ENCODE peak calls at places on chromosomes 5 and 9, in six cellular contexts. P is cardiac muscle cell, U is astrocyte of the spinal cord, V is mammary epithelial cell, Z is right atrium auricular region, E is left ventricle myocardium inferior. H is an unnamed sample.

GRCh38 chr9:76451234-76451633 is 7.7 kb upstream of the GCNT1 start:
- DNase-seq in Z (no peak), E (no peak), U (peak), P (no peak), V (peak), H (peak)

GRCh38 chr5:126052791-126053190 is 370.4 kb upstream of the GRAMD2B start:
- DNase-seq in U (no peak), V (peak), Z (no peak), P (no peak), E (no peak), H (no peak)

GRCh38 chr9:129936222-129936621 is 101.0 kb downstream of the USP20 start:
- DNase-seq in U (no peak), Z (peak), P (no peak), E (no peak), V (no peak), H (no peak)

GRCh38 chr5:174384509-174384947 is 339.0 kb downstream of the NSG2 start:
- DNase-seq in U (no peak), V (no peak), P (peak), Z (no peak), E (no peak), H (peak)

GRCh38 chr5:6181147-6181729 is 197.1 kb downstream of the MED10 start:
- DNase-seq in U (no peak), E (no peak), Z (no peak), P (no peak), V (no peak), H (no peak)

GRCh38 chr5:1658665-1659064 is 134.9 kb upstream of the LPCAT1 start:
- DNase-seq in Z (peak), P (no peak), E (no peak), U (no peak), V (no peak), H (no peak)

GRCh38 chr9:138105123-138105415 is 227.5 kb downstream of the CACNA1B start:
- DNase-seq in Z (no peak), P (no peak), E (no peak), U (no peak), V (no peak), H (no peak)

GRCh38 chr5:125337222-125337768 is 590.9 kb upstream of the ZNF608 start:
- DNase-seq in V (no peak), P (no peak), Z (no peak), U (no peak), E (no peak), H (no peak)

GRCh38 chr9:111662851-111663823 is 1.7 kb downstream of the GNG10 start:
- DNase-seq in V (peak), P (no peak), U (no peak), Z (no peak), E (no peak), H (no peak)

GRCh38 chr5:57370376-57370775 is 112.2 kb downstream of the ACTBL2 start:
- DNase-seq in V (no peak), P (no peak), Z (no peak), E (no peak), U (no peak), H (no peak)

GRCh38 chr5:66952153-66952552 is 244.4 kb downstream of the CD180 start:
- DNase-seq in V (no peak), U (no peak), E (no peak), Z (no peak), P (no peak), H (no peak)

GRCh38 chr5:35618791-35619190 is 1.1 kb downstream of the SPEF2 start:
- DNase-seq in E (no peak), U (no peak), P (no peak), Z (no peak), V (no peak), H (peak)

GRCh38 chr5:35622974-35623373 is 5.3 kb downstream of the SPEF2 start:
- DNase-seq in Z (no peak), U (no peak), V (no peak), E (no peak), P (no peak), H (no peak)

GRCh38 chr5:35618297-35618636 is 604 bp downstream of the SPEF2 start:
- DNase-seq in V (no peak), E (no peak), Z (no peak), U (peak), P (no peak), H (peak)

GRCh38 chr5:35617060-35617434 is 616 bp upstream of the SPEF2 start:
- DNase-seq in U (no peak), P (no peak), V (no peak), Z (no peak), E (no peak), H (no peak)

GRCh38 chr5:35617435-35618296 is at the start of gene SPEF2:
- DNase-seq in U (peak), P (peak), V (peak), Z (peak), E (peak), H (peak)
- TF ChIP-seq CTCF in U (peak), P (peak), V (peak), Z (peak), E (peak), H (peak)

DNA sequence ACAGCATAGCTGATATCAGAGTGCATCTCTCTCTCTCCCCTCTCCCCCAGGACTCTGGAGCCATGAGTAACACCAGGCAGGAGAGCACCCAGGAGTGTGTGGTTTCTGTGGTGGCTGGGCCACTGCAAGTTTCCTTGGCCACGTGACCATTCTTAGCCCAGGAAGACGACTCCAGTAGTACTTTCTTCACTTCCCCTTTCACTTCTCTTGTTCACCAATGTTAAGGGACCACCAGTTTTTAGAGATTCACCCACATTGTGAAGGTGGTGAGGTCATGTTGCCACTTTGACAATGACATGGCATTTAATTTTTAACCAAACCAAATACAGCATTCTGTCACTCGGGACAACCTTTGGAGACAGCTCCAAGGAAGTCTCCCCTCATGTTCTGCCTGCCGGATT is 17.9 kb upstream of the DAPK1 start:
- DNase-seq in U (peak), Z (no peak), P (no peak), E (no peak), V (peak), H (peak)
- H3K4me3 ChIP-seq in U (no peak), Z (no peak), P (no peak), E (no peak), V (no peak), H (no peak)

DNA sequence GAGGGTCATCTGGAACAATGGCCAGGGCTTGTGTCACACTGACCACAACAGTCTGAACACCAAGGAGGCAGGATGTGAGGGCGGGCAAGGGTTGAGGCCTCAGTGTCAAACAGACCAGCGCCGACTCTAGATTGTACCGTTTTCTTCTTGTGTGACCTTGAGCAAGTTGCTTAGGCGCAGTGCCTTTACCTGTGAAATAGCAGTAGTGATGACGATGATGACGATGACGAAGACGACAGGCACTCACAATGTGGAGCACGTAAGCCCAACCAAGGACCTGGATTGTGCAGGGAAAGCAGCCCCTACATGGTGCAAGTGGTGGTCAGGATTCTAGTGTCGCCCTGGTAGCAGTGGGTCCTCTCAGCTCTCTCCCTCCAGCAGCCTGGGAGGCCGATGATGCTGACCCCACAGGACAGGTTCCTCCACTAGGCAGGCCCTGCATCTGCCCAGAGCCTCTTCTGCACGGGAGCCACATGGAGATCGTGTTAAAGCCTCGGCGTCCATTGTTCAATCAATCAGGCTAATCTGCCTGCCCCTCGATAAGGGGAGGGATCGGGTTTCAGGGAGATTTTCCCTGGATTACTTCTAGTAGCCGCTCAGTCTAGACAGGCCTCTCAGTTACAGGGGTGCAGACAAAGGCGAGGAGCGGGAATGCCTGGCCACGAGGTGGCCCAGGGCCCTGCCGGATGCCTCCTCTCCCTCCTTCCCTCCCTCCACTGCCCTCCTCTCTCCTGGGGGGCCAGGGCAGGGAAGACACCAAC is 91.7 kb downstream of the MACROH2A1 start:
- DNase-seq in V (no peak), E (no peak), U (no peak), P (no peak), Z (no peak), H (no peak)
- TF ChIP-seq CTCF in V (no peak), E (no peak), U (no peak), P (no peak), Z (no peak), H (no peak)

DNA sequence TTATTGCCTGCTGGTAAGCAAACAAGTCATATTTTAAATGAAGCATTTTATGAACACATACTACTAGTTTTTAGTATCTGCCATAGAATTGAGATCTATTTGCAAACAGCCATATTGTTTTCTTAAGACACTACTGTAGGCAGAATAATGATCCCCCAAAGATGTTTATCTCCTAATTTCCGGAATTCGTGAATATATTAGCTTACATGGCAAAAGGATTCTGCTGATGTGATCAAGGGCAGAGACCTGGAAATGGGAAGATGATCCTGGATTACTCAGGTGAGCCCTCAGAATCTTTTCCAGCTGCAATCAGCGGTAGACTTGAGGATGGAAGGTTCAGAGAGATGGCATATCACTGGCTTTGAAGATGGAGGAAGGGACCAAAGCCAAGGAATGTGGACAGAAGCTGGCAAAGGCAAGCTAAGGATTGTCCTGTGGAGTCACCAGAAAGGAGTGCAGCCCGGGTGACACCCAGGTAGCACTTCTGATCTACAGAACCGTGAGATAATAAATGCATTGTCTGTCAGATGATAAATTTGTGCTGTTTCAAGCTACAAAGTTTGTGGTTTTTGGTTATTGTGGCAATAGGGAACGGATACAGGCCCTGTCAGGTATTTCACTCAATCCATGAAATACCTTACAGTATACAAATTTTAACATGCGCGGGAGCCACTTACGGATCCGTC is 1.0 kb upstream of the ERCC6L2 start:
- DNase-seq in P (no peak), Z (no peak), E (no peak), U (no peak), V (peak), H (no peak)
- H3K4me3 ChIP-seq in P (no peak), Z (no peak), E (no peak), U (no peak), V (no peak), H (no peak)

GRCh38 chr5:151040211-151040747 is 19.9 kb downstream of the GPX3 start:
- DNase-seq in Z (no peak), U (no peak), V (peak), P (no peak), E (peak), H (peak)
- TF ChIP-seq CTCF in Z (no peak), U (no peak), V (no peak), P (peak), E (peak), H (peak)

GRCh38 chr9:107286057-107286456 is 3.0 kb downstream of the RAD23B start:
- DNase-seq in U (no peak), Z (no peak), E (no peak), P (peak), V (peak), H (peak)

GRCh38 chr9:107283621-107284616 is 840 bp downstream of the RAD23B start:
- DNase-seq in Z (no peak), E (peak), P (peak), U (peak), V (peak), H (peak)

GRCh38 chr9:107284636-107285035 is 1.6 kb downstream of the RAD23B start:
- DNase-seq in E (no peak), Z (no peak), U (no peak), P (no peak), V (no peak), H (no peak)

GRCh38 chr9:107282759-107283620 is at the start of gene RAD23B:
- DNase-seq in U (peak), P (peak), Z (peak), E (peak), V (peak), H (peak)

GRCh38 chr9:107285292-107285691 is 2.2 kb downstream of the RAD23B start:
- DNase-seq in Z (no peak), V (no peak), E (no peak), P (no peak), U (no peak), H (no peak)
- H3K4me3 ChIP-seq in Z (peak), V (peak), E (peak), P (peak), U (peak), H (peak)

GRCh38 chr9:131477816-131478419 is 24.8 kb upstream of the POMT1 start:
- DNase-seq in V (no peak), U (no peak), Z (no peak), E (no peak), P (no peak), H (no peak)

GRCh38 chr9:131477367-131477766 is 25.4 kb upstream of the POMT1 start:
- DNase-seq in V (no peak), Z (no peak), U (no peak), E (no peak), P (no peak), H (no peak)

GRCh38 chr9:131476777-131477345 is 25.9 kb upstream of the POMT1 start:
- DNase-seq in E (peak), U (no peak), P (no peak), V (no peak), Z (no peak), H (no peak)

GRCh38 chr9:131478911-131479310 is 23.8 kb upstream of the POMT1 start:
- DNase-seq in E (no peak), P (no peak), V (no peak), Z (no peak), U (no peak), H (no peak)

GRCh38 chr9:131478421-131478868 is 24.3 kb upstream of the POMT1 start:
- DNase-seq in Z (no peak), V (no peak), U (peak), E (peak), P (peak), H (peak)
- TF ChIP-seq CTCF in Z (peak), V (peak), U (peak), E (peak), P (peak), H (peak)

DNA sequence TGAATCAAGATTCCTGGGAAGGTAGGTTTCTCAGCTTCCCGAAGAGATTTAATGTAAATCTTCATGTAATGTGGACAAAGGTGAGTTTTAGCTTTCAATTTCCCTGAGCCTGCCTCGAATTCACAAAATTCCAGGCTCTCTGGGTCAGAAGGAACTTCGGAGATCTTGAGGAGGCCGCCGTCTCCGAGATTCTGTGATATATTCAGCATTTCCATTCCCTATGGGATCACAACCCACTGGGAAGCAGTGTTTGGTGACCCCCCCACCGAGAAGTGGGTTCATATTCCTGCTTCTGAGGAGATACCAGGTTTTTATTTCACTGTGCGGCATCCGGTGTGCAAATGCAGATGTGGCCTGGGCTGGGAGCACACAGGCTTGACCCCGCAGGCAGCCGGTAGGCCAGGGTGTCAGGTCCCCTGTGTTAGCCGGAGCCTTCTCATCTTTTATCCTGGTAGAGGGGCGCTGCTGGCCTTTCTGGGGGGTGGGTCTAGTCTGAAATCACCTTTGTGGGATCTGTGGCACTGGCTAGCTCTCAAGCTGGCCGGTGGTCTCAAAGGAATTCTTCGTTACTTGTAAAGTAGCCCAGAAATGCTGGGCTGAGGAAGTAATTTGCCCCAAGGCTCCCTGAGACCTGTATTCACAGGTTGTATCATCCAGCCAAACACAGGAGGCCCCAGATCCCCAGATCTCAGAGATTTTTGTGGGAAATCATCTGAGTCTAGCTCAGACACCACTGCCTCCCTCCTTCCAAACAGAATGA is 1.4 kb downstream of the PLEKHG4B start:
- DNase-seq in E (no peak), U (no peak), V (no peak), Z (no peak), P (no peak), H (no peak)
- H3K4me3 ChIP-seq in E (no peak), U (no peak), V (no peak), Z (no peak), P (peak), H (no peak)

DNA sequence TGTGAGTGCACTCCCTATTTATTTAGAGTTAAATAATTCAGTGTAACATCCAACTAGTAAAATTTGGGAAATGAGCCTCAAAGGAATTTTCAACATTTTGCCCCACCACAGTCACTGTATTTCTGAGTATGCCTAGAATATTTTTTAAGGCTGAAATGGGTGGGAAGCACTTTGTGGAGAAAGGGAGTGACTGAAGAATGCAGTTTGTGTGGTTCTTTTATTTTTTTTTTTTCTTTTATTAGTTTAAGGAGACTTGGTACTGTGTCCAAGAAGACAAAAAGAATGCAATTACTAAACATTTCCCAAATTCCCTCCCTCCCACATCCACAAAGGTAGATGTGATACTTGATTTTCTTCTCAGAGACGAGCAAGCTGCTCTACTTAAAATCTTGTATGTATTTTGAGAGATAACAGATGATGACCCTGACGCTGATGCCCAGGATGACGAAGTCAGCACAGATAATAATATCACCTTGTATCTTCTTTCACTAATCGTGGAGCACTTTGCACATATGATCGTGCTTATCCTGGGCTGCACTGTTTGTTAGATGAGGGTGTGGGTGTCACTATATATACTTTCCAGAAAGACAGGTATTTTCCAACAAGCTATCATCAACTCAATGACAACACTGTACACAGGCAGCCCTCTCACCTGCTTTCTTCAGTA is 586.4 kb downstream of the RAB3C start:
- DNase-seq in U (no peak), Z (no peak), P (no peak), V (no peak), E (no peak), H (no peak)
- TF ChIP-seq CTCF in U (no peak), Z (no peak), P (no peak), V (no peak), E (no peak), H (no peak)

H was measured in choroid plexus epithelial cell.